ENCODE peak calls at places on chromosomes 7 and 10, in five cellular contexts. W, M, T, Z and V are unnamed samples.

GRCh38 chr7:1125603-1125969 is 34.4 kb downstream of the ZFAND2A start:
- DNase-seq in T (no peak), M (no peak), W (no peak), Z (peak), V (no peak)

GRCh38 chr10:117275121-117275520 is 34.2 kb downstream of the SLC18A2 start:
- DNase-seq in T (no peak), Z (no peak), M (no peak), W (no peak), V (no peak)

GRCh38 chr7:158103378-158103777 is 484.2 kb downstream of the PTPRN2 start:
- DNase-seq in M (no peak), T (no peak), W (no peak), Z (no peak), V (no peak)

GRCh38 chr10:62819521-62819920 is 3.4 kb upstream of the EGR2 start:
- DNase-seq in T (no peak), M (peak), Z (peak), W (no peak), V (no peak)

GRCh38 chr7:98398567-98399372 is 2.1 kb downstream of the BAIAP2L1 start:
- DNase-seq in M (no peak), W (no peak), T (no peak), Z (no peak), V (no peak)

GRCh38 chr10:119166111-119166500 is 592 bp upstream of the SFXN4 start:
- DNase-seq in Z (no peak), W (no peak), M (no peak), T (no peak), V (no peak)

GRCh38 chr7:73885975-73886798 is 25.2 kb downstream of the TMEM270 start:
- DNase-seq in Z (peak), W (no peak), T (peak), M (peak), V (no peak)

GRCh38 chr10:51005551-51005950 is 68.7 kb upstream of the PRKG1 start:
- DNase-seq in Z (no peak), T (no peak), W (no peak), M (no peak), V (no peak)

GRCh38 chr10:110533149-110533548 is 34.3 kb upstream of the SMC3 start:
- DNase-seq in Z (no peak), W (no peak), M (no peak), T (no peak), V (no peak)

GRCh38 chr7:105985250-105985649 is 22.2 kb downstream of the CDHR3 start:
- DNase-seq in W (no peak), M (no peak), Z (no peak), T (no peak), V (no peak)

GRCh38 chr7:47931788-47932425 is 16.4 kb downstream of the PKD1L1 start:
- DNase-seq in M (peak), W (no peak), Z (no peak), T (no peak), V (no peak)

GRCh38 chr10:123148414-123149161 is 652 bp downstream of the HMX2 start:
- DNase-seq in T (no peak), M (no peak), Z (no peak), W (no peak), V (no peak)
- H3K4me3 ChIP-seq in T (no peak), M (no peak), Z (no peak), W (no peak), V (no peak)

GRCh38 chr7:76354981-76355730 is 3.6 kb downstream of the YWHAG start:
- DNase-seq in T (no peak), W (no peak), Z (no peak), M (no peak), V (no peak)

GRCh38 chr7:76357379-76358052 is 1.3 kb downstream of the YWHAG start:
- DNase-seq in Z (no peak), T (no peak), M (no peak), W (no peak), V (no peak)

GRCh38 chr7:76356823-76357222 is 2.0 kb downstream of the YWHAG start:
- DNase-seq in M (peak), Z (no peak), W (no peak), T (no peak), V (no peak)

GRCh38 chr7:76354516-76354915 is 4.3 kb downstream of the YWHAG start:
- DNase-seq in W (no peak), Z (no peak), M (no peak), T (no peak), V (no peak)

GRCh38 chr7:76356115-76356514 is 2.7 kb downstream of the YWHAG start:
- DNase-seq in M (no peak), Z (no peak), T (no peak), W (no peak), V (no peak)
- H3K27ac ChIP-seq in M (no peak), Z (no peak), T (peak), W (no peak), V (no peak)

DNA sequence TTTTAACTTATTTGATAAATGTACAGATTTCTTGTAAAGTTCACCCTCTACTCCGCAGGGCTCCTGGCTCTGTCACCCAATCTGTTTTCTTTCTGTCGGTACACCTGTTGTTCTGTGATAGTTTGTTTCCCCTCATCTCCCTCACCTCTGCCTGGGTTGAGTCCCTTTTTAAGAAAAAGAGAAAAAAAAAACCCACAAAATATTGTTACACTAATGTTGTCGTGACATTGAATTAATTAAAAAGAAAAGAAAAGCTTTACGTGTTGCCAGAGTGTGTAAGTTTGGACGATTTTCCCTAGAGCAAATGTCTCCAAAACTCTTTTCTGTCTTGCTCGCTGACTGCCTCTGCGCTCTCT is 3.4 kb downstream of the HMX3 start:
- DNase-seq in M (no peak), W (no peak), T (no peak), Z (no peak), V (no peak)
- H3K4me3 ChIP-seq in M (no peak), W (peak), T (no peak), Z (no peak), V (no peak)

DNA sequence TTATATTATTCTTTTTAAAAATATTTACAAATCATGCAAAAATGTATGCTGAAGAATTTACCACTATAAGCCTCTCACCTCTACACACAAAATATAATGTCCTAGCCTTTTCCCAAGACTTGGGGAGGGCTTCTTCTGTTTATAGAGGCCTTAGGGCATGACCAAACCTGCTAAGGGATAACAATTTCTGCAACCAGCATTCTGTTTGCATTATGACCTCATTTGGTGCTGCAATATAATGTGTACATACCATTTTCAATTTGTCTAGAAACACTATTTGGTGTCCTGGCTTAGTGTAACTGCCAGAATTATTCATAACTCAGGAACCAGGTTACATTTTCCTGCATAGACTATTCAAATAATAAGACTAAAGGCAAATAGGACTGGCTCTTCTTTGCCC is 446.6 kb upstream of the SORCS1 start:
- DNase-seq in M (no peak), T (no peak), W (no peak), Z (no peak), V (no peak)
- H3K27ac ChIP-seq in M (no peak), T (no peak), W (no peak), Z (no peak), V (no peak)

GRCh38 chr7:22801907-22802306 is 20.7 kb downstream of the TOMM7 start:
- DNase-seq in T (no peak), Z (no peak), M (no peak), W (no peak), V (no peak)

GRCh38 chr7:22799633-22800032 is 23.0 kb downstream of the TOMM7 start:
- DNase-seq in W (no peak), M (no peak), Z (no peak), T (no peak), V (no peak)

GRCh38 chr7:22805227-22805626 is 17.4 kb downstream of the TOMM7 start:
- DNase-seq in T (no peak), Z (no peak), W (no peak), M (no peak), V (no peak)

GRCh38 chr7:22806754-22807153 is 15.9 kb downstream of the TOMM7 start:
- DNase-seq in Z (no peak), M (no peak), W (no peak), T (no peak), V (no peak)

GRCh38 chr7:22802426-22802825 is 20.2 kb downstream of the TOMM7 start:
- DNase-seq in W (no peak), T (no peak), M (no peak), Z (no peak), V (no peak)
- H3K4me3 ChIP-seq in W (no peak), T (no peak), M (no peak), Z (no peak), V (no peak)